ENCODE peak calls at places on chromosomes 3 and 15, in eight cellular contexts. C is AG08395; Z is skeletal muscle cell; R is activated T-helper 1 cell treated with anti-CD3 and anti-CD28 coated beads, Interleukin-12 subunit alpha, Interleukin-12 subunit beta, Interleukin-2, Interleukin-4 antibody, amounts not matched to agents 30 ng/mL and 10 ng/mL and 1 ng/mL, durations not matched to agents 14 hours and 24 hours and 36 hours; K is B cell; B is foreskin fibroblast; I is AG20443; T is A172. P is an unnamed sample.

GRCh38 chr3:197186887-197187588 is 111.4 kb downstream of the DLG1 start:
- DNase-seq in C (peak), Z (peak), R (peak), K (peak), B (peak), I (peak), T (peak), P (peak)

GRCh38 chr3:72786668-72787067 is 61.6 kb downstream of the SHQ1 start:
- DNase-seq in C (no peak), Z (no peak), R (no peak), K (no peak), B (no peak), I (no peak), T (no peak), P (no peak)

GRCh38 chr3:188635258-188636038 is 481.5 kb downstream of the LPP start:
- DNase-seq in C (no peak), Z (no peak), R (no peak), K (no peak), B (peak), I (no peak), T (no peak), P (peak)

GRCh38 chr15:53979051-53979788 is 979 bp downstream of the UNC13C start:
- DNase-seq in C (no peak), Z (no peak), R (no peak), K (no peak), B (no peak), I (no peak), T (no peak), P (no peak)

GRCh38 chr15:83320404-83320803 is 35.9 kb upstream of the BNC1 start:
- DNase-seq in C (no peak), Z (no peak), R (no peak), K (no peak), B (no peak), I (no peak), T (no peak), P (no peak)

GRCh38 chr3:53194218-53195065 is 33.4 kb downstream of the PRKCD start:
- DNase-seq in C (peak), Z (peak), R (no peak), K (no peak), B (peak), I (peak), T (peak), P (peak)

GRCh38 chr3:22835041-22835440 is 368.1 kb upstream of the UBE2E2 start:
- DNase-seq in C (no peak), Z (no peak), R (no peak), K (no peak), B (no peak), I (no peak), T (no peak), P (no peak)

GRCh38 chr3:55090310-55090709 is 162.5 kb upstream of the LRTM1 start:
- DNase-seq in C (no peak), Z (no peak), R (no peak), K (no peak), B (no peak), I (no peak), T (no peak), P (no peak)

GRCh38 chr3:47294392-47294791 is 11.6 kb downstream of the KLHL18 start:
- DNase-seq in C (no peak), Z (no peak), R (no peak), K (no peak), B (no peak), I (no peak), T (no peak), P (no peak)

GRCh38 chr3:154242766-154243165 is 81.5 kb downstream of the DHX36 start:
- DNase-seq in C (no peak), Z (no peak), R (no peak), K (no peak), B (no peak), I (no peak), T (no peak), P (no peak)

GRCh38 chr3:197293605-197294237 is 4.7 kb downstream of the DLG1 start:
- DNase-seq in C (no peak), Z (no peak), R (no peak), K (no peak), B (no peak), I (no peak), T (no peak), P (no peak)

GRCh38 chr3:123447749-123448502 is 964 bp downstream of the ADCY5 start:
- DNase-seq in C (peak), Z (no peak), R (peak), K (no peak), B (no peak), I (peak), T (no peak), P (no peak)

GRCh38 chr3:38588995-38589937 is 60.2 kb downstream of the SCN5A start:
- DNase-seq in C (no peak), Z (no peak), R (no peak), K (peak), B (no peak), I (no peak), T (no peak), P (no peak)

GRCh38 chr3:150365132-150365604 is 42.9 kb upstream of the TSC22D2 start:
- DNase-seq in C (no peak), Z (peak), R (no peak), K (no peak), B (peak), I (peak), T (peak), P (no peak)

GRCh38 chr3:185071401-185071800 is 81.5 kb downstream of the C3orf70 start:
- DNase-seq in C (no peak), Z (no peak), R (no peak), K (no peak), B (no peak), I (peak), T (no peak), P (no peak)

GRCh38 chr3:123331651-123332050 is 117.2 kb downstream of the ADCY5 start:
- DNase-seq in C (no peak), Z (no peak), R (no peak), K (no peak), B (no peak), I (no peak), T (no peak), P (no peak)

GRCh38 chr15:28989239-28989830 is 103.6 kb downstream of the APBA2 start:
- DNase-seq in C (no peak), Z (no peak), R (no peak), K (no peak), B (no peak), I (no peak), T (no peak), P (no peak)

GRCh38 chr15:68258684-68259083 is 18.9 kb upstream of the FEM1B start:
- DNase-seq in C (no peak), Z (no peak), R (no peak), K (no peak), B (no peak), I (peak), T (no peak), P (no peak)

GRCh38 chr3:54004351-54004750 is 112.7 kb upstream of the SELENOK start:
- DNase-seq in C (no peak), Z (no peak), R (no peak), K (no peak), B (no peak), I (no peak), T (no peak), P (no peak)

GRCh38 chr3:129448187-129448895 is 8.3 kb downstream of the IFT122 start:
- DNase-seq in C (no peak), Z (no peak), R (no peak), K (no peak), B (no peak), I (no peak), T (no peak), P (no peak)

GRCh38 chr3:100427694-100428093 is 26.4 kb downstream of the LNP1 start:
- DNase-seq in C (no peak), Z (no peak), R (no peak), K (no peak), B (no peak), I (no peak), T (no peak), P (no peak)

GRCh38 chr3:190319660-190320059 is 2.6 kb downstream of the CLDN1 start:
- DNase-seq in C (no peak), Z (no peak), R (no peak), K (no peak), B (no peak), I (no peak), T (no peak), P (no peak)

GRCh38 chr15:97623091-97623661 is 337.3 kb upstream of the ARRDC4 start:
- DNase-seq in C (no peak), Z (no peak), R (no peak), K (no peak), B (no peak), I (no peak), T (no peak), P (no peak)

GRCh38 chr3:157174265-157174615 is 14.3 kb upstream of the CCNL1 start:
- DNase-seq in C (no peak), Z (no peak), R (no peak), K (no peak), B (peak), I (peak), T (peak), P (no peak)

GRCh38 chr3:193842832-193843446 is 249.9 kb downstream of the OPA1 start:
- DNase-seq in C (no peak), Z (no peak), R (no peak), K (no peak), B (no peak), I (no peak), T (no peak), P (no peak)

GRCh38 chr3:169841171-169841570 is 28.5 kb upstream of the LRRC34 start:
- DNase-seq in C (no peak), Z (no peak), R (no peak), K (peak), B (no peak), I (no peak), T (no peak), P (no peak)

GRCh38 chr15:65057549-65057940 is 10.2 kb downstream of the RASL12 start:
- DNase-seq in C (no peak), Z (no peak), R (no peak), K (no peak), B (no peak), I (no peak), T (no peak), P (no peak)

GRCh38 chr15:85587707-85588441 is 206.9 kb downstream of the KLHL25 start:
- DNase-seq in C (peak), Z (no peak), R (no peak), K (no peak), B (peak), I (peak), T (peak), P (no peak)

GRCh38 chr15:37528432-37528831 is 406.0 kb upstream of the TMCO5A start:
- DNase-seq in C (no peak), Z (no peak), R (no peak), K (no peak), B (no peak), I (no peak), T (no peak), P (no peak)

GRCh38 chr3:187271582-187271981 is 20.0 kb downstream of the MASP1 start:
- DNase-seq in C (no peak), Z (no peak), R (no peak), K (no peak), B (no peak), I (no peak), T (no peak), P (no peak)

GRCh38 chr3:127788436-127788835 is 33.9 kb downstream of the MGLL start:
- DNase-seq in C (no peak), Z (no peak), R (no peak), K (no peak), B (no peak), I (no peak), T (no peak), P (no peak)

GRCh38 chr15:28017423-28017924 is 81.6 kb downstream of the OCA2 start:
- DNase-seq in C (no peak), Z (no peak), R (no peak), K (no peak), B (no peak), I (no peak), T (no peak), P (no peak)

GRCh38 chr15:90035095-90035834 is 34.1 kb downstream of the ZNF710 start:
- DNase-seq in C (no peak), Z (peak), R (no peak), K (no peak), B (peak), I (no peak), T (peak), P (peak)

GRCh38 chr15:51004103-51004536 is 90.6 kb downstream of the TNFAIP8L3 start:
- DNase-seq in C (peak), Z (peak), R (no peak), K (no peak), B (peak), I (peak), T (peak), P (no peak)

GRCh38 chr3:55476515-55476914 is 10.6 kb downstream of the WNT5A start:
- DNase-seq in C (peak), Z (peak), R (no peak), K (no peak), B (peak), I (peak), T (peak), P (peak)

GRCh38 chr3:99023590-99024192 is 122.2 kb upstream of the DCBLD2 start:
- DNase-seq in C (peak), Z (no peak), R (no peak), K (no peak), B (peak), I (peak), T (peak), P (peak)